ENCODE peak calls at places on chromosomes 7 and 10, in ten cellular contexts. L, Q, O, Z, S, B, F, A, C and M are unnamed samples.

GRCh38 chr10:33273295-33274002 is 61.0 kb downstream of the NRP1 start:
- DNase-seq in L (no peak), Q (no peak), O (peak; percentile 10), Z (no peak), S (peak; percentile 98), B (peak; percentile 89), F (peak; percentile 88), A (peak; percentile 78), C (peak; percentile 96), M (peak; percentile 56)

GRCh38 chr7:36605261-36605660 is 119.0 kb downstream of the AOAH start:
- DNase-seq in L (no peak), Q (no peak), O (no peak), Z (no peak), S (no peak), B (peak; percentile 22), F (peak; percentile 35), A (no peak), C (no peak), M (no peak)

GRCh38 chr10:52779541-52780390 is 7.2 kb upstream of the MBL2 start:
- DNase-seq in L (peak; percentile 4), Q (peak; percentile 65), O (no peak), Z (peak; percentile 81), S (peak; percentile 12), B (peak; percentile 53), F (no peak), A (peak; percentile 54), C (peak; percentile 66), M (peak; percentile 10)

GRCh38 chr7:78777844-78778243 is 675.6 kb downstream of the MAGI2 start:
- DNase-seq in L (no peak), Q (no peak), O (no peak), Z (no peak), S (no peak), B (peak; percentile 24), F (peak; percentile 35), A (no peak), C (no peak), M (no peak)

GRCh38 chr10:49564461-49565009 is 25.6 kb upstream of the ERCC6 start:
- DNase-seq in L (no peak), Q (no peak), O (no peak), Z (no peak), S (no peak), B (peak; percentile 53), F (no peak), A (no peak), C (no peak), M (no peak)

GRCh38 chr7:75599244-75599771 is 107.2 kb downstream of the SPDYE5 start:
- DNase-seq in L (no peak), Q (no peak), O (no peak), Z (peak; percentile 94), S (no peak), B (no peak), F (no peak), A (no peak), C (no peak), M (no peak)

GRCh38 chr7:146698995-146699610 is 582.5 kb downstream of the CNTNAP2 start:
- DNase-seq in L (no peak), Q (no peak), O (no peak), Z (no peak), S (no peak), B (no peak), F (no peak), A (no peak), C (no peak), M (peak; percentile 44)

GRCh38 chr10:117249493-117250093 is 8.7 kb downstream of the SLC18A2 start:
- DNase-seq in L (no peak), Q (no peak), O (no peak), Z (no peak), S (no peak), B (no peak), F (no peak), A (no peak), C (no peak), M (no peak)

GRCh38 chr7:26440993-26441636 is 149.5 kb downstream of the SNX10 start:
- DNase-seq in L (no peak), Q (no peak), O (no peak), Z (no peak), S (no peak), B (no peak), F (no peak), A (no peak), C (no peak), M (no peak)

GRCh38 chr7:87140271-87140748 is 11.9 kb upstream of the DMTF1 start:
- DNase-seq in L (no peak), Q (peak; percentile 23), O (no peak), Z (no peak), S (no peak), B (no peak), F (no peak), A (no peak), C (no peak), M (no peak)

GRCh38 chr7:147937428-147937827 is 653.1 kb upstream of the C7orf33 start:
- DNase-seq in L (no peak), Q (no peak), O (no peak), Z (no peak), S (no peak), B (no peak), F (no peak), A (no peak), C (no peak), M (no peak)

GRCh38 chr10:33900591-33900990 is 566.1 kb upstream of the NRP1 start:
- DNase-seq in L (no peak), Q (no peak), O (no peak), Z (no peak), S (peak; percentile 41), B (peak; percentile 73), F (peak; percentile 40), A (no peak), C (no peak), M (no peak)

GRCh38 chr10:126062132-126063032 is 166.0 kb downstream of the FANK1 start:
- DNase-seq in L (no peak), Q (no peak), O (no peak), Z (no peak), S (peak; percentile 90), B (peak; percentile 96), F (peak; percentile 96), A (peak; percentile 40), C (peak; percentile 91), M (no peak)

GRCh38 chr7:46716926-46717325 is 795.9 kb upstream of the IGFBP3 start:
- DNase-seq in L (no peak), Q (no peak), O (no peak), Z (no peak), S (no peak), B (no peak), F (no peak), A (no peak), C (no peak), M (no peak)

GRCh38 chr10:82394122-82394521 is 519.1 kb downstream of the NRG3 start:
- DNase-seq in L (no peak), Q (no peak), O (peak; percentile 90), Z (no peak), S (no peak), B (no peak), F (no peak), A (no peak), C (no peak), M (no peak)

GRCh38 chr7:41824284-41824683 is 121.4 kb upstream of the INHBA start:
- DNase-seq in L (no peak), Q (no peak), O (no peak), Z (no peak), S (no peak), B (peak; percentile 28), F (no peak), A (no peak), C (no peak), M (no peak)

GRCh38 chr10:116164291-116164690 is 108.7 kb downstream of the GFRA1 start:
- DNase-seq in L (no peak), Q (no peak), O (no peak), Z (no peak), S (no peak), B (no peak), F (no peak), A (no peak), C (no peak), M (no peak)